ENCODE peak calls at places on chromosomes 3 and 15, in five cellular contexts. I is pancreas, S is hepatocyte, A is adipocyte, B is uterus. F is an unnamed sample.
A peak's percentile ranks its signal among the peaks of the same experiment; 100 is the strongest.

GRCh38 chr3:139292933-139293664 is 50.7 kb upstream of the MRPS22 start:
- DNase-seq in I (no peak), S (peak; percentile 22), A (no peak), B (no peak), F (no peak)

GRCh38 chr15:101827257-101827656 is 15.3 kb downstream of the OR4F15 start:
- DNase-seq in I (no peak), S (no peak), A (peak; percentile 89), B (no peak), F (no peak)

GRCh38 chr3:29642393-29643033 is 361.6 kb downstream of the RBMS3 start:
- DNase-seq in I (no peak), S (peak; percentile 59), A (peak; percentile 57), B (peak; percentile 23), F (peak; percentile 47)

GRCh38 chr3:188178293-188178950 is 24.5 kb downstream of the LPP start:
- DNase-seq in I (no peak), S (no peak), A (no peak), B (peak; percentile 15), F (no peak)

GRCh38 chr3:150414273-150414672 is 6.2 kb downstream of the TSC22D2 start:
- DNase-seq in I (no peak), S (peak; percentile 21), A (peak; percentile 76), B (no peak), F (no peak)

GRCh38 chr3:151171145-151171544 is 31.9 kb downstream of the GPR171 start:
- DNase-seq in I (no peak), S (no peak), A (no peak), B (no peak), F (peak; percentile 14)

GRCh38 chr3:53083496-53083895 is 37.6 kb upstream of the SFMBT1 start:
- DNase-seq in I (peak; percentile 55), S (peak; percentile 40), A (peak; percentile 78), B (no peak), F (peak; percentile 65)

GRCh38 chr3:26070854-26071253 is 281.0 kb downstream of the OXSM start:
- DNase-seq in I (no peak), S (no peak), A (no peak), B (no peak), F (no peak)

GRCh38 chr3:132347095-132347494 is 29.9 kb downstream of the ACP3 start:
- DNase-seq in I (no peak), S (no peak), A (peak; percentile 49), B (no peak), F (no peak)

GRCh38 chr3:142912440-142913172 is 23.7 kb upstream of the PCOLCE2 start:
- DNase-seq in I (no peak), S (no peak), A (peak; percentile 12), B (no peak), F (no peak)

GRCh38 chr3:107674371-107674770 is 151.6 kb downstream of the BBX start:
- DNase-seq in I (no peak), S (no peak), A (no peak), B (no peak), F (no peak)

GRCh38 chr3:95607926-95608325 is 1206.5 kb upstream of the EPHA6 start:
- DNase-seq in I (no peak), S (no peak), A (no peak), B (no peak), F (no peak)

GRCh38 chr3:23987376-23987775 is 42.3 kb downstream of the NR1D2 start:
- DNase-seq in I (no peak), S (no peak), A (no peak), B (no peak), F (no peak)

GRCh38 chr3:148654433-148654832 is 43.3 kb upstream of the AGTR1 start:
- DNase-seq in I (no peak), S (no peak), A (no peak), B (no peak), F (no peak)

GRCh38 chr3:28841436-28841835 is 439.4 kb upstream of the RBMS3 start:
- DNase-seq in I (no peak), S (no peak), A (no peak), B (no peak), F (no peak)

GRCh38 chr3:137962251-137962650 is 47.7 kb upstream of the CLDN18 start:
- DNase-seq in I (no peak), S (no peak), A (no peak), B (no peak), F (no peak)

GRCh38 chr3:169243579-169243978 is 419.9 kb downstream of the MECOM start:
- DNase-seq in I (no peak), S (no peak), A (no peak), B (no peak), F (no peak)
- H3K27me3 ChIP-seq in I (no peaks in the 10 kb centered on the region), S (no peaks in the 10 kb centered on the region), A (no peaks in the 10 kb centered on the region), B (no peaks in the 10 kb centered on the region), F (peaks cover 22% of the 10 kb centered on the region)

DNA sequence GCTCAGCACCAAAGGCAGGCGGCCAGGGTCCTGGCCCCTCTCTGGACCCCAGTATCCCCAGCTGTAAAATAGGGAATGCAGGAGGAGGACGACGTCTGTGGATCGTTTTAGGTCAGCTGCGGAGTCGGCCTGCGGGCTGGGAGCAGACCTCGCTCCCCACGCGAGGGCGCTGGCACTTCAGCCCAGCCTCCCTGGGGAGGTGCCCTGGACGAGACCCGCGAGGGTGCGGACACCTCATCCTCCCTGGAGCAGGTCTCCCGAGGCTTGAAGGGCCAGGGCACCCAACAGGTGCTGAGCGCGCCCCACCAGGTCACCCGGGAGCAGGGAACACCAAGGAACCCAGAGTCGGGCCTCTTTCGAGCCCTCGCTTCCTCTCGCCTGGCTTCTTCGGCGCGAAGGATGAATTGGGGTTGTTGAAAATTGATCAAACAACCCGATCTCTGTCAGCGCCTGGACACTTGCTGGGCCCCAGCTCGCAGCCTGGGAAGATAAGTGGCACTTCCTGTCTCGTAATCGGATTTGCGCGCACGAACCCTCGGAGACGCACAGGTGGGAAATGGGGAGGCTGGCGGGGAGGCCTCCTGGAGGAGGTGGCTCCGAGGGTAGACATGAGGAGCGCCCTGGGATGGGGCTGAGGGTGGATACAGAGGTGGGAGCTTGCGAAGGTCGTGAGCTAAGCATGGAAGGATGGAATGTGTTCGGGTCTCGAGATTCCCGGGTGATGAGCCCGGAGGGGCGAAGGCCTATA is 588 bp upstream of the VIPR1 start:
- DNase-seq in I (peak; percentile 81), S (peak; percentile 82), A (peak; percentile 28), B (peak; percentile 10), F (peak; percentile 32)
- H3K27me3 ChIP-seq in I (peaks cover 3% of the 10 kb centered on the region), S (peaks cover 36% of the 10 kb centered on the region), A (peaks cover 66% of the 10 kb centered on the region), B (no peaks in the 10 kb centered on the region), F (peaks cover 42% of the 10 kb centered on the region)

GRCh38 chr15:25866874-25867273 is 3.7 kb upstream of the ATP10A start:
- DNase-seq in I (no peak), S (no peak), A (no peak), B (no peak), F (no peak)

GRCh38 chr15:25863968-25864580 is 947 bp upstream of the ATP10A start:
- DNase-seq in I (no peak), S (no peak), A (no peak), B (no peak), F (no peak)

GRCh38 chr15:25866251-25866650 is 3.1 kb upstream of the ATP10A start:
- DNase-seq in I (no peak), S (no peak), A (no peak), B (no peak), F (no peak)

GRCh38 chr15:25863067-25863967 is at the start of gene ATP10A:
- DNase-seq in I (no peak), S (no peak), A (peak; percentile 87), B (no peak), F (peak; percentile 45)

DNA sequence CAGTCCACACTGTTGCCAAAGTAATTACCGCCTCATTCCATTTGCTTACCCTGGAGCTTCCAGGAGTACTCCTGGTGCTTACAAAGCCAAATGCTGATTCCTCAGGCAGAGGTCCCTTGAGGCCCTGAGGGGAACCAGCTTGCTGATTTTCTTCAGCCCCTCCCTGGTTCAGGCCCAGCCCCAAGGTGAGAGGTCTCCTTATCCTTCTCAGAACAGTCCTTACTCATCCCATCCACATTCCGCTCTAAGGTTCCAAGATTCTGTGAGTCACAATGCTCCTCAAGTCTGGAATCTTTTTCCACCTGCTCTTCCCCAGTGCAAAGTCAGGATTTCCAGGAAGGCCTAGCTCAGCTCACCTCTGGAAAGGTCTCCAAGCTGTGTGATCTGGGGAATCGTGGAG is 1.8 kb upstream of the ATP10A start:
- DNase-seq in I (no peak), S (no peak), A (no peak), B (no peak), F (no peak)
- H3K27me3 ChIP-seq in I (peaks cover 3% of the 10 kb centered on the region), S (peaks cover 49% of the 10 kb centered on the region), A (no peaks in the 10 kb centered on the region), B (no peaks in the 10 kb centered on the region), F (no peaks in the 10 kb centered on the region)

DNA sequence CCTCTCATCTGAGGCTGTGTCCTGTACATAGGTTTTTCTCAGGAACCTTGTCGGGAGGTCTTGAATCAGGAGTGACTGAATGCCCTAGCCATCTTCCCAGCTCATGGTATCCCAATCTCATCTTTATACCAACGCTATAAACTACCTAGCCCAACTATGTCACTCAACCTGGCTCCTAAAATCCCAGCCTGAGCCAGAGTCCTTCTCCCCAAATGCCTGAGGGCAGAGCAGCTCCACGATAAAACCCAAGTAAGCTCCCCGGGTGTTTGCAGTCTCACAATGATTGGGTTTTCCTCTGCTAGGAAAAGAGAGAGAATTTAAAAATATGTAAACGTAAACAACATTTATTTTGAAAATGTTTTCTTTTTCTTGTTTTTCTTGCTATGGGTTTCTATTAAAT is 14.4 kb downstream of the EIF1B start:
- DNase-seq in I (no peak), S (no peak), A (no peak), B (no peak), F (no peak)
- H3K27me3 ChIP-seq in I (no peaks in the 10 kb centered on the region), S (no peaks in the 10 kb centered on the region), A (no peaks in the 10 kb centered on the region), B (no peaks in the 10 kb centered on the region), F (no peaks in the 10 kb centered on the region)

GRCh38 chr3:194806991-194807685 is 121.5 kb downstream of the FAM43A start:
- DNase-seq in I (no peak), S (peak; percentile 20), A (peak; percentile 66), B (no peak), F (no peak)

GRCh38 chr3:194802125-194802433 is 116.4 kb downstream of the FAM43A start:
- DNase-seq in I (no peak), S (no peak), A (no peak), B (no peak), F (no peak)

GRCh38 chr3:194805546-194805945 is 119.9 kb downstream of the FAM43A start:
- DNase-seq in I (no peak), S (no peak), A (no peak), B (no peak), F (no peak)

GRCh38 chr3:194801378-194802124 is 115.9 kb downstream of the FAM43A start:
- DNase-seq in I (no peak), S (no peak), A (no peak), B (no peak), F (no peak)

DNA sequence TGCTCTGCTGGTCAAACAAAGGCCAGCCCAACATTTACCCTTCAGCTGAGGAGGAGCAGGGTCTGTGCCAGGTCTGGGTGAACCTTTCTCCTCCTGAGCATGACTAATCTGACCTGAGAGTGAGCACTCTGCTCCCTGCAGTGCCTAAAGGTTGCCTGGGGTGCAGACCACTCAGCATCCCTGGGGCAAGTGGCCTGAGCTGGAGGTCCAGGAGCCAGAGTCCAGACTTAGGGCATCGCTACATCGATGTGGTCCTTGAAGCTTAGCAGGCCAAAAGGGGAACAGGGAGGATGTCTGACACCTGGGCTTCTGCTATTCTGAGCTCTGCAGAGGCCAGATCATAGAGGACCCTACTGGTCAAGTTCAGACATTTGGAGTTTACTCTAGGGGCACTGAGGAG is 119.1 kb downstream of the FAM43A start:
- DNase-seq in I (no peak), S (no peak), A (no peak), B (no peak), F (no peak)
- H3K27me3 ChIP-seq in I (no peaks in the 10 kb centered on the region), S (peaks cover 7% of the 10 kb centered on the region), A (peaks cover 41% of the 10 kb centered on the region), B (no peaks in the 10 kb centered on the region), F (no peaks in the 10 kb centered on the region)

DNA sequence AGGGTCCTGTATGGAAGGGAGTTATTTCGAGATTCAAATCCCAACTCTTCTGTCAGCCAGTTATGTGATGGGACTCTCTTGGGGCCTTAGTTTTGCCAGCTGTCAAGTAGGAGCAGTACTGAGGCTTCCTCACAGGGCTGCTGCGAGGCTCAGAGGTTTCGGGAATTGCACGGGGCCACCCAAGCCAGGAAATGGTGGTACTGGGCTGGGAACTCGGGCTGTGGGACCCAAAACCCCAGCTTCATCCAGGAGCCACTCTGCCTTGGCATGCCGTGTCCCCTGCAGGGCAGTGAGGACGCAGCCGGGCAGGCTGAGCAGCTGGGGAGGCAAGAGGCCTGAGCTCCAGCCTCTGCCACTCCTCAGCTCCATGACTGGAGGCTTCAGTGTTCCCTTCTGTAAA is 118.6 kb downstream of the ETFA start:
- DNase-seq in I (no peak), S (no peak), A (no peak), B (no peak), F (no peak)
- H3K27me3 ChIP-seq in I (no peaks in the 10 kb centered on the region), S (peaks cover 15% of the 10 kb centered on the region), A (peaks cover 12% of the 10 kb centered on the region), B (no peaks in the 10 kb centered on the region), F (peaks cover 36% of the 10 kb centered on the region)